ENCODE peak calls at places on chromosomes 2 and 18, in six cellular contexts. F is HepG2, M is K562, L is GM12878, P is GM12891, Y is SK-N-SH. B is an unnamed sample.

GRCh38 chr18:61173579-61173978 is 159.7 kb upstream of the CDH20 start:
- DNase-seq in L (no peak), Y (no peak), P (no peak), F (no peak), M (no peak), B (no peak)

GRCh38 chr18:50934545-50935211 is 33.2 kb upstream of the ELAC1 start:
- DNase-seq in M (no peak), Y (no peak), P (no peak), F (no peak), L (no peak), B (no peak)

GRCh38 chr2:240831594-240832204 is 11.7 kb upstream of the KIF1A start:
- DNase-seq in L (no peak), M (no peak), Y (peak; percentile 71), P (no peak), F (no peak), B (no peak)

GRCh38 chr18:70195014-70195614 is 10.4 kb downstream of the RTTN start:
- DNase-seq in L (peak; percentile 62), F (no peak), Y (no peak), M (no peak), P (no peak), B (no peak)

GRCh38 chr2:105114551-105114950 is 76.7 kb downstream of the MRPS9 start:
- DNase-seq in P (no peak), F (peak; percentile 70), L (no peak), Y (peak; percentile 81), M (peak; percentile 70), B (no peak)

GRCh38 chr2:161695225-161695624 is 71.0 kb downstream of the SLC4A10 start:
- DNase-seq in F (no peak), Y (no peak), P (no peak), M (no peak), L (no peak), B (no peak)

GRCh38 chr2:240869956-240870875 is 1.6 kb downstream of the AGXT start:
- DNase-seq in Y (peak; percentile 23), L (no peak), P (no peak), M (no peak), F (no peak), B (peak; percentile 16)

GRCh38 chr18:73752546-73752945 is 395.1 kb downstream of the FBXO15 start:
- DNase-seq in M (no peak), L (no peak), Y (no peak), P (no peak), F (no peak), B (no peak)

GRCh38 chr2:108385411-108386071 is 7.8 kb downstream of the SULT1C4 start:
- DNase-seq in F (peak; percentile 87), M (no peak), L (peak; percentile 48), Y (no peak), P (no peak), B (no peak)

GRCh38 chr2:98757904-98758421 is 27.0 kb upstream of the MGAT4A start:
- DNase-seq in M (no peak), P (peak; percentile 47), Y (no peak), F (no peak), L (peak; percentile 81), B (peak; percentile 44)

GRCh38 chr2:20419007-20419576 is 27.8 kb upstream of the RHOB start:
- DNase-seq in L (no peak), P (no peak), Y (no peak), F (peak; percentile 65), M (no peak), B (no peak)

GRCh38 chr18:26700201-26700600 is 151.8 kb upstream of the KCTD1 start:
- DNase-seq in L (no peak), F (no peak), Y (no peak), P (no peak), M (no peak), B (no peak)

GRCh38 chr18:32910694-32911296 is 138.0 kb upstream of the KLHL14 start:
- DNase-seq in L (no peak), P (no peak), Y (no peak), M (no peak), F (peak; percentile 16), B (no peak)

GRCh38 chr2:106065268-106065982 is 128.7 kb downstream of the UXS1 start:
- DNase-seq in P (no peak), F (no peak), Y (peak; percentile 83), L (no peak), M (no peak), B (no peak)

GRCh38 chr2:182406221-182406620 is 20.6 kb downstream of the PDE1A start:
- DNase-seq in P (no peak), M (no peak), F (no peak), L (no peak), Y (no peak), B (no peak)

GRCh38 chr2:149661844-149662243 is 74.3 kb upstream of the MMADHC start:
- DNase-seq in F (no peak), L (no peak), M (no peak), Y (no peak), P (no peak), B (no peak)

DNA sequence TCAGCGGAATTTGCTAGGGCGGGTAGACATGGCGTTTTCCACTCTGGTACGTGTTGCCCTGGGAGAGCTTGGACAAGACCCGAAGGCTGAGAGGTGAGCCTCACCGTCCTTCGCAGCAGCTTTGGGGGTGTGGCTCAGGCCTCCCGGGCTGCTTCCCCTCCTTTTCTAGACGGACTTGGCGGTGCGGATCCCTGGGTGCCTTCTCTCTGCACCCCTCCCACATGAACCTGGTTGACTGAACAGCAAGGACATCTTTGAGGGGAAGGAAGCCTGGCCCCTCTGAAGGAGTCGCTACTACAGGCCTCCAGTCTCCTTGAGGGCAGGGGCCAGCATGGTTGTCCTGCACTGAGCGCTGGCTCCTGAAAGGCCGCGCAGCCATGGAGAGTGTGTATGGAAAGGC is 9.7 kb downstream of the CNNM4 start:
- DNase-seq in M (no peak), Y (no peak), F (no peak), P (no peak), L (no peak), B (no peak)
- TF ChIP-seq TAF1 in M (no peak), Y (no peak), F (no peak), P (no peak), L (no peak), B (no peak)

GRCh38 chr18:35276276-35276675 is 13.8 kb downstream of the ZSCAN30 start:
- DNase-seq in F (no peak), Y (no peak), P (no peak), M (no peak), L (no peak), B (no peak)

GRCh38 chr18:35282353-35282752 is 7.7 kb downstream of the ZSCAN30 start:
- DNase-seq in F (peak; percentile 8), P (no peak), M (no peak), L (no peak), Y (no peak), B (no peak)

GRCh38 chr18:35278969-35279368 is 11.1 kb downstream of the ZSCAN30 start:
- DNase-seq in L (no peak), M (no peak), Y (no peak), F (no peak), P (no peak), B (no peak)

GRCh38 chr18:35278085-35278484 is 11.9 kb downstream of the ZSCAN30 start:
- DNase-seq in Y (no peak), F (no peak), P (no peak), M (no peak), L (no peak), B (no peak)

GRCh38 chr18:35277633-35278032 is 12.4 kb downstream of the ZSCAN30 start:
- DNase-seq in L (no peak), P (no peak), Y (no peak), M (no peak), F (no peak), B (no peak)
- TF ChIP-seq POLR2AphosphoS5 in L (no peak), P (no peak), Y (no peak), M (no peak), F (no peak), B (no peak)

GRCh38 chr18:72460210-72460680 is 83.9 kb downstream of the CBLN2 start:
- DNase-seq in Y (no peak), P (no peak), M (no peak), L (no peak), F (no peak), B (no peak)
- TF ChIP-seq TAF1 in Y (no peak), P (no peak), M (no peak), L (no peak), F (no peak), B (no peak)

DNA sequence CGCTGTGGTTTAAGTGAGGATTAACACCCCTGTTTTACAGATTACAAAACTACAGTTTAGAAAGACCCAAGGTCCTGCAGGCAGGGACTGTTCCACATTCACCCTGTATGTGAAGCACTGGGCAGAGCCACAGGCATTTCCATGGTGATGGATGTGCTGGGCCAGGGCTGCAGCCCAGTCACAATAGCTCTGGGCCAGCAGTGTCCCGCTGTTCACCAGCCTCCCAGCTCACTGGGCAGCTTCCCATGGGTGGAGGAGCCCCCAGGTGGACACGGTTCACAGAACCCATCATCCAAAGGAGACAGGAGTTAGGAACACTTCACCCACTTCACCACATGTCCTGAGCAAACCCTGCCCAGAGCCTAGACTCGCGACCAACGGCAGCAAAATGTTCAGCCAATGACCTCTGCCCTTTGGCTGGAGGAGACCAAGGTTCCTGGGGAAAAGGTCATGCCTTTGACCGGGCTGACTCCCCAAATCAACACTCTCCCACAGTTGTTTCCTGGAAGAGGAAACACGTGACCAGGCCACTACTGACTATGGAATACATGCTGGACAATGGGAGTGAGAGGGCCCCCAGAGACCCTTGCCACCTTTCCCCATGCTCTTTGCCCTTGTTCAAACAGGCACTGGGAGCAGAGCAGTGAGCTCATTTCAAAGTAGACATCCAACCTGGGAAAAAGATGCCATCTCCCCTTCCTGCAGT is 28.0 kb upstream of the SLC35F6 start:
- DNase-seq in L (no peak), F (peak; percentile 48), Y (peak; percentile 57), P (no peak), M (no peak), B (no peak)
- TF ChIP-seq POLR2AphosphoS5 in L (no peak), F (no peak), Y (no peak), P (no peak), M (no peak), B (no peak)

GRCh38 chr2:211133766-211134165 is 577.4 kb downstream of the CPS1 start:
- DNase-seq in M (no peak), L (no peak), F (no peak), Y (no peak), P (no peak), B (no peak)
- TF ChIP-seq TAF1 in M (no peak), L (no peak), F (no peak), Y (no peak), P (no peak), B (no peak)

DNA sequence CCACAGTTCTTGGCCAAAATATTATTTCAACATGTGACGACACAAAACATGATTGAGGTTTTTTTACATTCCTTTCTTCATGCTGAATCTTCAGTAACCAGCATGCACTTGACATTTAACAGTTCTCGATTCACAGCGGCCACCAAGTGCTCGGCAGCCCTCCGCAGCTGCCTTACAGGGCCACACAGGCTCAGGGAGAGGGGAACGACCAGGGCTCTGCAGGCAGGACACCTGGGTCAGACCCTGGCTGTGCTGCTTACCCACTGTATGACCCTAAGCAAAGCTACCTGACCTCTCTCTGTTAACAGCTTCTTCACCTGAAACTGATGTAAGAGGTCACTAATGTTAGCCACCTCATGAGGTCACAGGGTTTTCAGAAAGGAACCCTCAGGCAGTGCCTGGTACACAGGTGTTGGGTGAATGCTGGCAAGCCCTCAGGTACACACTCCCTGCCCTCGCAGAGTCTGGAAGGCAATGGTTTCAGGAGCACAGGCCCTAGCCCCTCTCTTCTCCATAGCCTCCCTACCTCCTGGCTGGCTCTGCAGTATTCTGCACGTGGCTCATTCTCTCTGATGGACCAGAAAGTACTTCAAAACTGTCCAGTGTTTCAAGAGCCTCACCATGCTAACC is 25.7 kb downstream of the TUBB6 start:
- DNase-seq in F (no peak), M (no peak), L (no peak), Y (no peak), P (no peak), B (no peak)
- TF ChIP-seq POLR2AphosphoS5 in F (no peak), M (no peak), L (no peak), Y (no peak), P (no peak), B (no peak)

B was measured in GM12892.